ENCODE peak calls at places on chromosomes 11 and 22, in ten cellular contexts. P is fibroblast of lung; J is gastrocnemius medialis; E is adrenal gland; I is effector memory CD4-positive, alpha-beta T cell; N is OCI-LY7; Q is heart left ventricle; K is WERI-Rb-1; S is stomach; D is lung. G is an unnamed sample.

GRCh38 chr11:86608251-86608799 is 64.1 kb downstream of the ME3 start:
- DNase-seq in D (peak; percentile 70), Q (peak; percentile 75), P (peak; percentile 68), N (peak; percentile 47), I (no peak), E (peak; percentile 69), J (peak; percentile 40), S (peak; percentile 73), K (peak; percentile 63), G (no peak)

GRCh38 chr11:4626207-4627105 is 10.8 kb upstream of the OR51D1 start:
- DNase-seq in K (peak; percentile 74), J (no peak), E (peak; percentile 34), S (peak; percentile 64), Q (peak; percentile 52), N (peak; percentile 82), P (peak; percentile 41), I (no peak), D (peak; percentile 46), G (peak; percentile 24)

GRCh38 chr11:32343325-32344008 is 91.9 kb downstream of the WT1 start:
- DNase-seq in P (no peak), S (no peak), K (no peak), N (no peak), J (no peak), I (no peak), Q (no peak), E (no peak), D (no peak), G (no peak)

GRCh38 chr11:1503708-1504104 is 17.1 kb upstream of the MOB2 start:
- DNase-seq in K (no peak), J (peak; percentile 54), P (no peak), Q (peak; percentile 66), I (no peak), S (peak; percentile 59), D (no peak), E (peak; percentile 68), N (no peak), G (no peak)

GRCh38 chr11:85171648-85172257 is 455.4 kb downstream of the DLG2 start:
- DNase-seq in E (no peak), P (peak; percentile 17), J (no peak), S (no peak), Q (no peak), D (no peak), I (no peak), N (no peak), K (no peak), G (no peak)

GRCh38 chr11:77658213-77659013 is 20.8 kb upstream of the CLNS1A start:
- DNase-seq in D (no peak), S (no peak), N (no peak), P (peak; percentile 38), K (no peak), E (no peak), Q (no peak), I (no peak), J (no peak), G (no peak)

GRCh38 chr22:49962012-49962750 is 1.6 kb downstream of the PIM3 start:
- DNase-seq in I (peak; percentile 91), D (peak; percentile 89), J (peak; percentile 95), S (peak; percentile 88), Q (peak; percentile 94), E (peak; percentile 95), K (peak; percentile 93), N (peak; percentile 61), P (peak; percentile 91), G (peak; percentile 88)

GRCh38 chr11:36594316-36594989 is at the start of gene IFTAP:
- DNase-seq in Q (peak; percentile 63), J (peak; percentile 49), D (peak; percentile 54), E (peak; percentile 64), S (peak; percentile 42), P (peak; percentile 91), N (no peak), K (peak; percentile 59), I (no peak), G (no peak)

GRCh38 chr11:70668204-70669202 is 270.2 kb downstream of the CTTN start:
- DNase-seq in D (no peak), Q (no peak), P (peak; percentile 33), J (no peak), N (no peak), I (no peak), K (no peak), E (no peak), S (no peak), G (no peak)

DNA sequence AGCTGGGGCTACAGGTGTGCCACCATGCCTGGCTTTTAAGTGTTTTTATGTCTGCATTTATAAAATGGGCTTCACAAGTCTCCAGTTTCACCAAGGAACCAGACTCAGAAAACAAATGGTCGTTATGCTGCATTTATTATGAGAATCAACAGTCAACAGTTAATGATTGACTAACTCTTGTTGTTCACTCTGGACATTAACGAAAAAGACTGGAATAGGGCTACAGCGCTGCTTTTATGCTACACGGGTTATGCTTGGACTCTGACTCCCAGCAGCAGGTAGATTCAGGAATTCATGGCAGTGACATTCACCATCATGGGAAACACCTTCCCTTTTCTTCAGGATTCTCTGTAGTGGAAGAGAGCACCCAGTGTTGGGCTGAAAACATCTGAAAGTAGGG is 44.4 kb upstream of the CHKA start:
- DNase-seq in I (no peak), E (no peak), S (no peak), N (no peak), P (no peak), J (no peak), Q (no peak), D (no peak), K (no peak), G (no peak)
- H3K36me3 ChIP-seq in I (peaks cover 48% of the 10 kb centered on the region), E (peaks cover 64% of the 10 kb centered on the region), S (peaks cover 27% of the 10 kb centered on the region), N (peaks cover 44% of the 10 kb centered on the region), P (peaks cover 21% of the 10 kb centered on the region), J (peaks cover 2% of the 10 kb centered on the region), Q (peaks cover 36% of the 10 kb centered on the region), D (peaks cover 32% of the 10 kb centered on the region), K (peaks cover 46% of the 10 kb centered on the region), G (peaks cover 14% of the 10 kb centered on the region)

GRCh38 chr11:65428578-65429068 is 6.0 kb downstream of the NEAT1 start:
- DNase-seq in E (peak; percentile 60), S (peak; percentile 65), D (peak; percentile 28), N (no peak), J (no peak), P (no peak), I (no peak), K (no peak), Q (no peak), G (peak; percentile 37)
- H3K36me3 ChIP-seq in E (peaks cover 36% of the 10 kb centered on the region), S (peaks cover 18% of the 10 kb centered on the region), D (no peaks in the 10 kb centered on the region), N (peaks cover 33% of the 10 kb centered on the region), J (peaks cover 5% of the 10 kb centered on the region), P (peaks cover 11% of the 10 kb centered on the region), I (peaks cover 6% of the 10 kb centered on the region), K (no peaks in the 10 kb centered on the region), Q (peaks cover 14% of the 10 kb centered on the region), G (no peaks in the 10 kb centered on the region)

GRCh38 chr11:125938418-125938817 is 7.4 kb upstream of the VSIG10L2 start:
- DNase-seq in S (peak; percentile 17), Q (no peak), K (no peak), D (no peak), J (no peak), E (no peak), I (no peak), P (no peak), N (peak; percentile 23), G (no peak)
- H3K36me3 ChIP-seq in S (no peaks in the 10 kb centered on the region), Q (no peaks in the 10 kb centered on the region), K (no peaks in the 10 kb centered on the region), D (no peaks in the 10 kb centered on the region), J (no peaks in the 10 kb centered on the region), E (no peaks in the 10 kb centered on the region), I (no peaks in the 10 kb centered on the region), P (no peaks in the 10 kb centered on the region), N (no peaks in the 10 kb centered on the region), G (no peaks in the 10 kb centered on the region)

GRCh38 chr22:24121938-24122337 is 59.3 kb upstream of the SUSD2 start:
- DNase-seq in Q (no peak), I (no peak), P (no peak), D (no peak), E (no peak), N (no peak), K (no peak), J (no peak), S (no peak), G (no peak)

GRCh38 chr22:24128631-24129601 is 52.4 kb upstream of the SUSD2 start:
- DNase-seq in E (peak; percentile 49), S (no peak), J (no peak), I (no peak), Q (no peak), N (no peak), D (no peak), K (peak; percentile 93), P (no peak), G (no peak)

GRCh38 chr22:24124247-24124646 is 57.0 kb upstream of the SUSD2 start:
- DNase-seq in J (no peak), D (no peak), I (no peak), Q (no peak), N (no peak), S (no peak), E (no peak), P (no peak), K (no peak), G (no peak)

GRCh38 chr22:24128024-24128423 is 53.3 kb upstream of the SUSD2 start:
- DNase-seq in J (no peak), E (no peak), I (no peak), D (no peak), S (no peak), K (no peak), Q (no peak), N (no peak), P (no peak), G (no peak)

GRCh38 chr22:24125942-24126341 is 55.3 kb upstream of the SUSD2 start:
- DNase-seq in S (no peak), J (no peak), N (no peak), E (no peak), I (no peak), K (no peak), Q (no peak), P (no peak), D (no peak), G (no peak)
- H3K36me3 ChIP-seq in S (peaks cover 11% of the 10 kb centered on the region), J (no peaks in the 10 kb centered on the region), N (peaks cover 30% of the 10 kb centered on the region), E (peaks cover 10% of the 10 kb centered on the region), I (peaks cover 36% of the 10 kb centered on the region), K (peaks cover 55% of the 10 kb centered on the region), Q (no peaks in the 10 kb centered on the region), P (no peaks in the 10 kb centered on the region), D (no peaks in the 10 kb centered on the region), G (peaks cover 26% of the 10 kb centered on the region)

GRCh38 chr11:64736654-64737053 is 7.3 kb downstream of the RASGRP2 start:
- DNase-seq in I (no peak), S (no peak), P (no peak), E (no peak), D (no peak), K (no peak), J (no peak), Q (no peak), N (no peak), G (no peak)
- H3K36me3 ChIP-seq in I (peaks cover 84% of the 10 kb centered on the region), S (no peaks in the 10 kb centered on the region), P (no peaks in the 10 kb centered on the region), E (no peaks in the 10 kb centered on the region), D (no peaks in the 10 kb centered on the region), K (no peaks in the 10 kb centered on the region), J (no peaks in the 10 kb centered on the region), Q (no peaks in the 10 kb centered on the region), N (peaks cover 91% of the 10 kb centered on the region), G (no peaks in the 10 kb centered on the region)